ENCODE peak calls at places on chromosome 17, in six cellular contexts. S is transverse colon, J is stomach, A is uterus, N is A549, V is esophagus squamous epithelium. G is an unnamed sample.

GRCh38 chr17:63537001-63537400 is 13.3 kb upstream of the DCAF7 start:
- DNase-seq in S (no peak), J (no peak), A (no peak), N (no peak), V (no peak), G (no peak)

GRCh38 chr17:3796110-3796821 is 4.7 kb downstream of the ITGAE start:
- DNase-seq in S (peak), J (peak), A (no peak), N (no peak), V (no peak), G (peak)

GRCh38 chr17:40582328-40582901 is 17.1 kb upstream of the CCR7 start:
- DNase-seq in S (peak), J (peak), A (peak), N (no peak), V (peak), G (no peak)

GRCh38 chr17:19978206-19978802 is 676 bp upstream of the AKAP10 start:
- DNase-seq in S (no peak), J (no peak), A (no peak), N (no peak), V (no peak), G (peak)

GRCh38 chr17:28185658-28186057 is 133.3 kb upstream of the TMEM97 start:
- DNase-seq in S (no peak), J (no peak), A (no peak), N (no peak), V (no peak), G (no peak)

GRCh38 chr17:33292184-33292980 is 713 bp downstream of the ASIC2 start:
- DNase-seq in S (peak), J (no peak), A (no peak), N (peak), V (no peak), G (peak)

GRCh38 chr17:73802871-73803270 is 158.6 kb upstream of the SDK2 start:
- DNase-seq in S (no peak), J (no peak), A (no peak), N (no peak), V (no peak), G (no peak)

GRCh38 chr17:19022128-19022527 is 17.6 kb upstream of the FAM83G start:
- DNase-seq in S (no peak), J (no peak), A (no peak), N (no peak), V (no peak), G (no peak)

GRCh38 chr17:69574257-69575197 is 160.0 kb downstream of the MAP2K6 start:
- DNase-seq in S (no peak), J (no peak), A (no peak), N (peak), V (no peak), G (no peak)

GRCh38 chr17:64741924-64742670 is 80.0 kb upstream of the SMURF2 start:
- DNase-seq in S (peak), J (no peak), A (peak), N (no peak), V (no peak), G (no peak)

DNA sequence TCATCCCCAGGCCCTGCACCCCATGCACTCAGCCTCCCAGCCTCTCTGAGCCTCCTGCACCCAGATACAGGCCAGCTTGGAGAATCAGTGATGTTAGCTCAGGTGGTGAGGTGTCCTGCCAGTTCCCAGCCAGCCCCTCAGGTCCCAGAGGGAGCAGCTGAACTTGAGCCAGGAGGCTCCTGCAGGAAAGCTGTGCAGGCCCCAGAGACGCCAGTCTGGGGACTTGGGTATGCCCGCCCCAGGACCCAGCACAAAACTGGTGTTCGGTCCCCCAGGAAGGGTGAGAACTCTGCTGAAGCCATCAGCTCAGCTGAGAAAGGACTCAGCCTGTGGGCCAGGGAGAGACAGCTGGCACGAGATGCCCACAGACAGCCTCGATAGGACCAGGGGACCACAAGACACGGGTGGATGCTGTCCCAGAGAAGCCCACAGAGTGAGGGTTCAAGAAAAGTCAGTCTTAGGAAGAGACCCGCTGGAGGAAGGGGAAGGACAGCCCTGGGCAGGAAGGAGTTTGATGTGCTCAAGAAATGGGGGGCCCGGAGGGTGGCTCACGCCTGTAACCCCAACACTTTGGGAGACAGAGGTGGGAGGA is 11.0 kb downstream of the ENDOV start:
- DNase-seq in S (no peak), J (no peak), A (no peak), N (no peak), V (no peak), G (no peak)
- TF ChIP-seq POLR2A in S (no peak), J (no peak), A (no peak), N (no peak), V (no peak), G (no peak)

GRCh38 chr17:7222972-7223292 is 3.2 kb downstream of the ACADVL start:
- DNase-seq in S (no peak), J (no peak), A (no peak), N (no peak), V (no peak), G (no peak)

GRCh38 chr17:7225711-7226331 is 6.1 kb downstream of the ACADVL start:
- DNase-seq in S (no peak), J (no peak), A (no peak), N (no peak), V (no peak), G (no peak)

GRCh38 chr17:7224661-7225111 is 4.9 kb downstream of the ACADVL start:
- DNase-seq in S (no peak), J (no peak), A (no peak), N (no peak), V (no peak), G (no peak)

GRCh38 chr17:7223375-7223774 is 3.6 kb downstream of the ACADVL start:
- DNase-seq in S (no peak), J (no peak), A (no peak), N (no peak), V (no peak), G (no peak)

DNA sequence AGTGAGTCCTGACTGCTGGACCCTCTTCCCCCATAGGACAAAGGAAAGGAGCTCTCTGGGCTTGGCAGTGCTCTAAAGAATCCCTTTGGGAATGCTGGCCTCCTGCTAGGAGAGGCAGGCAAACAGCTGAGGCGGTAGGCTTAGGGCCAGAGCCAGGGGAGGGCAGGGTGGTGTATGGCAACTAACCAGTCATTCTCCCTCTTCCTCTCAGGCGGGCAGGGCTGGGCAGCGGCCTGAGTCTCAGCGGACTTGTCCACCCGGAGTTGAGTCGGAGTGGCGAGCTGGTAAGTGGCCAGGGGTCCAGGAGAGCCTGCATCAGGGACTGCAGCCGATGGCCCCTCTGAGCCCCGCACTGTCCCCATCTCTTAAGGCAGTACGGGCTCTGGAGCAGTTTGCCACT is 4.4 kb downstream of the ACADVL start:
- DNase-seq in S (no peak), J (no peak), A (no peak), N (no peak), V (no peak), G (no peak)
- TF ChIP-seq POLR2A in S (no peak), J (no peak), A (no peak), N (no peak), V (no peak), G (no peak)

GRCh38 chr17:70919241-70919640 is 749.9 kb downstream of the KCNJ2 start:
- DNase-seq in S (no peak), J (no peak), A (no peak), N (no peak), V (no peak), G (no peak)
- TF ChIP-seq POLR2A in S (no peak), J (no peak), A (no peak), N (no peak), V (no peak), G (no peak)

GRCh38 chr17:42795465-42795864 is 3.0 kb downstream of the COA3 start:
- DNase-seq in S (peak), J (no peak), A (no peak), N (no peak), V (no peak), G (no peak)

GRCh38 chr17:42798383-42799380 is at the start of the genes CNTD1 and COA3:
- DNase-seq in S (peak), J (peak), A (peak), N (peak), V (no peak), G (peak)

GRCh38 chr17:42798011-42798382 is 507 bp downstream of the COA3 start:
- DNase-seq in S (no peak), J (no peak), A (no peak), N (no peak), V (no peak), G (no peak)

GRCh38 chr17:42796066-42796758 is 2.3 kb downstream of the COA3 start:
- DNase-seq in S (no peak), J (no peak), A (no peak), N (no peak), V (no peak), G (no peak)

DNA sequence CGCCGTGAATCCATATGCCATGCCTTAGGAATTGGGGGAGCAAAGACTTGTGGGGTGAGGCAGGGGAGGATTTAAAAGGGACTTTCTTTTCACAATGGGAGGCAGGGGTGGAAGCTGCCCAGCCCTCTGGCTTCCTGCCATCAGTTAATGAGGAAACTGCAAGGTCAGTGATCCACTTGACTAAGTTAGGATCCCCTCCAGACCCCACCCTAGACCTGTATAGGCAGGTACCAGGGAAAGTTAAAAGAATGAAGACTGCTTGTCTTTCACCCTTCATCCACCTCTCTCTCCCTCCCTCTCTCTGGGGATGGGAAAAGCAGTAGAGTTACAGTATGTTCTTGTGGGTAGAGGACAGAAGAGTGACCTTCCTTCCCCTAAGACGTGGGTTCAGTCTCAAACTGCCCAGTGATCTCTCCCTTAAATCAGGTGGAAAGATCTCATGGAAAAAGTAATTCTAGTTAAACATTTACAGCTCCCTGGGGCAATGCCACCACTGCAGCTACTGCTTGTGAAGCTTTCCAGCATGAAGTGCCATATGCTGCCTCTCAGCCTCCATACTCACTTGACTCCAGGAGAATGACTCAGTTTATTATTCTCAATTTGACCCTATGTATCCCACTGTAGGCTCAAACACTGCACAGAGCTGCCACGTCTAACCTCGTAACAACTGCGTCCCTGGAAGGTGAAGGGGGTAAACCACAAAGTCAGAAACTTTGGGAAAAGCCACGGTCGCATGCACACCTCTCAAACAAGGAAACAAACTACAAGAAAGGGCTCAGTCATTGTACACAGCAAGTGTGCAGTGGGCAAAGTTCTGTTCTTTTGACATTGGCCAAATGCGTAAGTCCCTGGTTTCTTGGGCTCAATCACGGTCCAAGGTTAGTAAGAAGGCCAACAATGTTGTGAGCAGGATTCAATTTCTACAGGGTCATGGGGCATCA is 1.2 kb downstream of the COA3 start:
- DNase-seq in S (peak), J (peak), A (no peak), N (no peak), V (no peak), G (no peak)
- TF ChIP-seq POLR2A in S (peak), J (peak), A (no peak), N (no peak), V (no peak), G (no peak)

GRCh38 chr17:48593840-48594411 is 347 bp upstream of the HOXB5 start:
- DNase-seq in S (peak), J (peak), A (peak), N (peak), V (no peak), G (peak)
- TF ChIP-seq POLR2A in S (no peak), J (no peak), A (no peak), N (no peak), V (no peak), G (no peak)

GRCh38 chr17:76382803-76383644 is 1.4 kb upstream of the SPHK1 start:
- DNase-seq in S (peak), J (peak), A (no peak), N (peak), V (no peak), G (peak)
- TF ChIP-seq POLR2A in S (no peak), J (no peak), A (peak), N (peak), V (no peak), G (no peak)